ENCODE peak calls at places on chromosomes 16 and 17, in five cellular contexts. N is nucleus accumbens, C is astrocyte of the cerebellum, M is brain pericyte, T is Calu3. D is an unnamed sample.

GRCh38 chr17:58084317-58084981 is 1.2 kb downstream of the DYNLL2 start:
- DNase-seq in N (no peak), C (no peak), M (no peak), T (peak), D (no peak)

GRCh38 chr17:64006361-64007088 is 8.4 kb downstream of the PRR29 start:
- DNase-seq in N (no peak), C (no peak), M (no peak), T (no peak), D (no peak)

GRCh38 chr17:57107498-57108101 is 22.6 kb downstream of the AKAP1 start:
- DNase-seq in N (no peak), C (no peak), M (no peak), T (peak), D (no peak)

GRCh38 chr17:59333845-59334244 is 2.4 kb downstream of the YPEL2 start:
- DNase-seq in N (no peak), C (no peak), M (no peak), T (no peak), D (no peak)

GRCh38 chr17:850828-851759 is 68.9 kb downstream of the MRM3 start:
- DNase-seq in N (no peak), C (no peak), M (no peak), T (no peak), D (no peak)

GRCh38 chr16:11670171-11671131 is 2.2 kb downstream of the SNN start:
- DNase-seq in N (no peak), C (no peak), M (no peak), T (no peak), D (no peak)

GRCh38 chr17:19019041-19019941 is 14.7 kb upstream of the FAM83G start:
- DNase-seq in N (no peak), C (no peak), M (no peak), T (no peak), D (no peak)

GRCh38 chr17:20191066-20191465 is 181.9 kb downstream of the SPECC1 start:
- DNase-seq in N (no peak), C (peak), M (peak), T (no peak), D (no peak)

GRCh38 chr17:47915667-47916242 is 19.7 kb downstream of the SP2 start:
- DNase-seq in N (no peak), C (no peak), M (no peak), T (no peak), D (no peak)

GRCh38 chr16:23244122-23244521 is 58.0 kb upstream of the SCNN1B start:
- DNase-seq in N (no peak), C (no peak), M (no peak), T (no peak), D (no peak)

GRCh38 chr17:64622931-64623654 is 39.0 kb downstream of the SMURF2 start:
- DNase-seq in N (no peak), C (peak), M (no peak), T (no peak), D (no peak)

GRCh38 chr16:53545433-53545832 is 42.4 kb upstream of the AKTIP start:
- DNase-seq in N (no peak), C (no peak), M (no peak), T (no peak), D (no peak)

GRCh38 chr17:78040561-78041400 is 82.3 kb downstream of the TNRC6C start:
- DNase-seq in N (no peak), C (peak), M (peak), T (peak), D (peak)

GRCh38 chr17:8940866-8941471 is 24.5 kb downstream of the PIK3R5 start:
- DNase-seq in N (no peak), C (no peak), M (no peak), T (no peak), D (no peak)